ENCODE peak calls at places on chromosomes 1 and 21, in five cellular contexts. One of them, this sample, is unnamed.

GRCh38 chr1:233982827-233983518 is 78.5 kb downstream of the SLC35F3 start:
- DNase-seq in NCI-H345: no peak
- DNase-seq in Calu3: peak
- DNase-seq in nucleus accumbens: no peak
- DNase-seq in NCI-H1105: no peak
- DNase-seq in this sample: no peak

GRCh38 chr1:85282424-85282823 is 6.0 kb upstream of the BCL10 start:
- DNase-seq in NCI-H1105: no peak
- DNase-seq in Calu3: peak
- DNase-seq in nucleus accumbens: no peak
- DNase-seq in NCI-H345: no peak
- DNase-seq in this sample: no peak

GRCh38 chr21:41504030-41504429 is 3.9 kb downstream of the TMPRSS2 start:
- DNase-seq in Calu3: no peak
- DNase-seq in NCI-H1105: no peak
- DNase-seq in nucleus accumbens: no peak
- DNase-seq in NCI-H345: no peak
- DNase-seq in this sample: no peak

GRCh38 chr21:27260728-27261127 is 293.8 kb upstream of the ADAMTS5 start:
- DNase-seq in nucleus accumbens: no peak
- DNase-seq in NCI-H1105: no peak
- DNase-seq in NCI-H345: no peak
- DNase-seq in Calu3: no peak
- DNase-seq in this sample: no peak

GRCh38 chr1:117366281-117366981 is 818 bp upstream of the MAN1A2 start:
- DNase-seq in NCI-H345: peak
- DNase-seq in Calu3: peak
- DNase-seq in nucleus accumbens: peak
- DNase-seq in NCI-H1105: peak
- DNase-seq in this sample: peak

GRCh38 chr1:200364831-200365230 is 45.0 kb downstream of the ZNF281 start:
- DNase-seq in Calu3: no peak
- DNase-seq in NCI-H1105: no peak
- DNase-seq in NCI-H345: no peak
- DNase-seq in nucleus accumbens: no peak
- DNase-seq in this sample: no peak

GRCh38 chr1:17874231-17874630 is 119.1 kb downstream of the ACTL8 start:
- DNase-seq in Calu3: no peak
- DNase-seq in NCI-H1105: no peak
- DNase-seq in nucleus accumbens: no peak
- DNase-seq in NCI-H345: no peak
- DNase-seq in this sample: no peak

GRCh38 chr1:208047476-208047934 is 136.6 kb upstream of the CD34 start:
- DNase-seq in NCI-H1105: no peak
- DNase-seq in NCI-H345: no peak
- DNase-seq in Calu3: no peak
- DNase-seq in nucleus accumbens: no peak
- DNase-seq in this sample: no peak

This sample was measured in stimulated activated effector memory CD8-positive, alpha-beta T cell treated with anti-CD3 and anti-CD28 coated beads, Interleukin-12 subunit alpha, Interleukin-12 subunit beta, amount 100 ng/mL, for 72 hours.